ENCODE peak calls at places on chromosomes 7 and 10, in four cellular contexts. S is NCI-H1092, C is LoVo, I is EL. J is an unnamed sample.

GRCh38 chr7:133081119-133081604 is 728 bp downstream of the CHCHD3 start:
- DNase-seq in S (no peak), C (no peak), I (peak; percentile 34), J (peak; percentile 19)

GRCh38 chr10:73206385-73206784 is 38.5 kb downstream of the FAM149B1 start:
- DNase-seq in S (no peak), C (no peak), I (no peak), J (no peak)

GRCh38 chr10:23120001-23120934 is 24.9 kb downstream of the MSRB2 start:
- DNase-seq in S (no peak), C (no peak), I (no peak), J (no peak)

GRCh38 chr7:1530946-1531262 is 402 bp downstream of the MAFK start:
- DNase-seq in S (no peak), C (no peak), I (no peak), J (no peak)

GRCh38 chr10:15237351-15237750 is 68.9 kb upstream of the NMT2 start:
- DNase-seq in S (no peak), C (no peak), I (peak; percentile 59), J (no peak)

GRCh38 chr10:58016614-58017013 is 251.1 kb downstream of the IPMK start:
- DNase-seq in S (no peak), C (no peak), I (no peak), J (no peak)

GRCh38 chr7:69605070-69605469 is 6.8 kb downstream of the AUTS2 start:
- DNase-seq in S (no peak), C (no peak), I (no peak), J (no peak)

GRCh38 chr10:112471878-112472487 is 25.0 kb downstream of the VTI1A start:
- DNase-seq in S (no peak), C (peak; percentile 69), I (peak; percentile 50), J (no peak)

GRCh38 chr10:69096045-69096444 is 8.1 kb downstream of the SRGN start:
- DNase-seq in S (no peak), C (no peak), I (no peak), J (no peak)

GRCh38 chr7:90411510-90411909 is 8.2 kb downstream of the CLDN12 start:
- DNase-seq in S (no peak), C (peak; percentile 87), I (peak; percentile 12), J (no peak)

GRCh38 chr7:2952316-2952715 is 91.4 kb downstream of the CARD11 start:
- DNase-seq in S (no peak), C (no peak), I (no peak), J (no peak)

GRCh38 chr7:121061826-121062582 is 73.5 kb downstream of the CPED1 start:
- DNase-seq in S (no peak), C (no peak), I (no peak), J (no peak)

GRCh38 chr7:14570750-14571607 is 331.6 kb downstream of the DGKB start:
- DNase-seq in S (no peak), C (no peak), I (no peak), J (no peak)

GRCh38 chr10:12097791-12098190 is 29.0 kb downstream of the DHTKD1 start:
- DNase-seq in S (no peak), C (peak; percentile 32), I (peak; percentile 19), J (peak; percentile 32)

GRCh38 chr7:36742911-36743775 is 18.8 kb upstream of the AOAH start:
- DNase-seq in S (no peak), C (no peak), I (no peak), J (no peak)

GRCh38 chr10:19789607-19790006 is 26.6 kb upstream of the PLXDC2 start:
- DNase-seq in S (no peak), C (no peak), I (no peak), J (no peak)

GRCh38 chr10:74888947-74889661 is 62.7 kb downstream of the KAT6B start:
- DNase-seq in S (no peak), C (peak; percentile 10), I (peak; percentile 22), J (no peak)

GRCh38 chr7:134813668-134814067 is 34.2 kb downstream of the CALD1 start:
- DNase-seq in S (no peak), C (no peak), I (peak; percentile 25), J (no peak)

GRCh38 chr10:79494871-79495270 is 17.5 kb upstream of the EIF5AL1 start:
- DNase-seq in S (no peak), C (no peak), I (no peak), J (no peak)

GRCh38 chr7:97008275-97008917 is 3.0 kb downstream of the DLX6 start:
- DNase-seq in S (no peak), C (no peak), I (no peak), J (no peak)

GRCh38 chr10:96377816-96378294 is 19.1 kb upstream of the OPALIN start:
- DNase-seq in S (no peak), C (peak; percentile 11), I (peak; percentile 20), J (peak; percentile 64)

GRCh38 chr10:100245484-100246220 is 16.3 kb upstream of the CHUK start:
- DNase-seq in S (no peak), C (no peak), I (no peak), J (no peak)

GRCh38 chr10:84845628-84846261 is 517.4 kb downstream of the CCSER2 start:
- DNase-seq in S (peak; percentile 33), C (no peak), I (no peak), J (no peak)

GRCh38 chr7:47511698-47512370 is 70.1 kb downstream of the TNS3 start:
- DNase-seq in S (no peak), C (no peak), I (no peak), J (no peak)

GRCh38 chr10:101053516-101053915 is 8.3 kb upstream of the KAZALD1 start:
- DNase-seq in S (no peak), C (no peak), I (peak; percentile 62), J (no peak)

GRCh38 chr10:15789793-15790525 is 70.2 kb upstream of the ITGA8 start:
- DNase-seq in S (no peak), C (no peak), I (peak; percentile 76), J (no peak)